ENCODE peak calls at places on chromosomes 1 and 21, in six cellular contexts. One of them, this sample, is unnamed.

GRCh38 chr21:33937931-33938339 is 22.3 kb upstream of the ATP5PO start:
- DNase-seq in neural progenitor cell: no peak
- DNase-seq in OCI-LY7: no peak
- DNase-seq in GM23248: no peak
- DNase-seq in hepatocyte: no peak
- DNase-seq in MM.1S: no peak
- DNase-seq in this sample: no peak

GRCh38 chr1:54122992-54123391 is 29.8 kb downstream of the CDCP2 start:
- DNase-seq in neural progenitor cell: no peak
- DNase-seq in OCI-LY7: no peak
- DNase-seq in GM23248: no peak
- DNase-seq in hepatocyte: no peak
- DNase-seq in MM.1S: no peak
- DNase-seq in this sample: no peak

GRCh38 chr1:89996415-89997110 is 1.7 kb downstream of the ZNF326 start:
- DNase-seq in neural progenitor cell: no peak
- DNase-seq in OCI-LY7: no peak
- DNase-seq in GM23248: no peak
- DNase-seq in hepatocyte: no peak
- DNase-seq in MM.1S: no peak
- DNase-seq in this sample: no peak

GRCh38 chr21:16573581-16573980 is 843.8 kb downstream of the USP25 start:
- DNase-seq in neural progenitor cell: no peak
- DNase-seq in OCI-LY7: no peak
- DNase-seq in GM23248: peak; percentile 69
- DNase-seq in hepatocyte: no peak
- DNase-seq in MM.1S: no peak
- DNase-seq in this sample: no peak

GRCh38 chr1:193083365-193084088 is 21.7 kb downstream of the GLRX2 start:
- DNase-seq in neural progenitor cell: no peak
- DNase-seq in OCI-LY7: no peak
- DNase-seq in GM23248: no peak
- DNase-seq in hepatocyte: no peak
- DNase-seq in MM.1S: peak; percentile 94
- DNase-seq in this sample: no peak

GRCh38 chr1:227828773-227829172 is 13.3 kb downstream of the PRSS38 start:
- DNase-seq in neural progenitor cell: no peak
- DNase-seq in OCI-LY7: no peak
- DNase-seq in GM23248: no peak
- DNase-seq in hepatocyte: no peak
- DNase-seq in MM.1S: no peak
- DNase-seq in this sample: no peak

GRCh38 chr1:107782192-107782845 is 182.7 kb downstream of the VAV3 start:
- DNase-seq in neural progenitor cell: peak; percentile 63
- DNase-seq in OCI-LY7: peak; percentile 75
- DNase-seq in GM23248: peak; percentile 60
- DNase-seq in hepatocyte: peak; percentile 80
- DNase-seq in MM.1S: peak; percentile 26
- DNase-seq in this sample: peak; percentile 76

GRCh38 chr1:53321776-53322602 is 5.9 kb downstream of the LRP8 start:
- DNase-seq in neural progenitor cell: no peak
- DNase-seq in OCI-LY7: no peak
- DNase-seq in GM23248: no peak
- DNase-seq in hepatocyte: no peak
- DNase-seq in MM.1S: no peak
- DNase-seq in this sample: no peak

GRCh38 chr1:26283226-26283853 is 3.5 kb downstream of the SH3BGRL3 start:
- DNase-seq in neural progenitor cell: no peak
- DNase-seq in OCI-LY7: no peak
- DNase-seq in GM23248: peak; percentile 52
- DNase-seq in hepatocyte: no peak
- DNase-seq in MM.1S: no peak
- DNase-seq in this sample: no peak

GRCh38 chr1:91781371-91781825 is 104.6 kb downstream of the TGFBR3 start:
- DNase-seq in neural progenitor cell: no peak
- DNase-seq in OCI-LY7: no peak
- DNase-seq in GM23248: peak; percentile 87
- DNase-seq in hepatocyte: peak; percentile 58
- DNase-seq in MM.1S: no peak
- DNase-seq in this sample: peak; percentile 75

GRCh38 chr1:94540440-94541174 is 952 bp downstream of the F3 start:
- DNase-seq in neural progenitor cell: no peak
- DNase-seq in OCI-LY7: no peak
- DNase-seq in GM23248: peak; percentile 33
- DNase-seq in hepatocyte: no peak
- DNase-seq in MM.1S: no peak
- DNase-seq in this sample: no peak

GRCh38 chr1:170910273-170910672 is 25.1 kb upstream of the MROH9 start:
- DNase-seq in neural progenitor cell: no peak
- DNase-seq in OCI-LY7: no peak
- DNase-seq in GM23248: peak; percentile 86
- DNase-seq in hepatocyte: no peak
- DNase-seq in MM.1S: no peak
- DNase-seq in this sample: peak; percentile 28

GRCh38 chr1:53526451-53527101 is 67.4 kb downstream of the DMRTB1 start:
- DNase-seq in neural progenitor cell: peak; percentile 36
- DNase-seq in OCI-LY7: no peak
- DNase-seq in GM23248: peak; percentile 71
- DNase-seq in hepatocyte: peak; percentile 91
- DNase-seq in MM.1S: no peak
- DNase-seq in this sample: no peak

GRCh38 chr1:186424539-186424938 is 36.4 kb downstream of the PDC start:
- DNase-seq in neural progenitor cell: no peak
- DNase-seq in OCI-LY7: no peak
- DNase-seq in GM23248: no peak
- DNase-seq in hepatocyte: peak; percentile 25
- DNase-seq in MM.1S: no peak
- DNase-seq in this sample: no peak

GRCh38 chr1:119209943-119210342 is 69.5 kb upstream of the WARS2 start:
- DNase-seq in neural progenitor cell: no peak
- DNase-seq in OCI-LY7: no peak
- DNase-seq in GM23248: peak; percentile 40
- DNase-seq in hepatocyte: no peak
- DNase-seq in MM.1S: no peak
- DNase-seq in this sample: no peak

GRCh38 chr21:28798798-28799197 is 193.9 kb downstream of the LTN1 start:
- DNase-seq in neural progenitor cell: no peak
- DNase-seq in OCI-LY7: no peak
- DNase-seq in GM23248: peak; percentile 12
- DNase-seq in hepatocyte: no peak
- DNase-seq in MM.1S: no peak
- DNase-seq in this sample: no peak

GRCh38 chr1:903721-904270 is 19.9 kb upstream of the SAMD11 start:
- DNase-seq in neural progenitor cell: peak; percentile 1
- DNase-seq in OCI-LY7: no peak
- DNase-seq in GM23248: no peak
- DNase-seq in hepatocyte: peak; percentile 7
- DNase-seq in MM.1S: no peak
- DNase-seq in this sample: no peak

GRCh38 chr1:165225650-165226049 is 130.9 kb downstream of the LMX1A start:
- DNase-seq in neural progenitor cell: no peak
- DNase-seq in OCI-LY7: no peak
- DNase-seq in GM23248: no peak
- DNase-seq in hepatocyte: no peak
- DNase-seq in MM.1S: no peak
- DNase-seq in this sample: no peak

GRCh38 chr1:16064536-16065196 is 8.8 kb downstream of the FAM131C start:
- DNase-seq in neural progenitor cell: no peak
- DNase-seq in OCI-LY7: no peak
- DNase-seq in GM23248: no peak
- DNase-seq in hepatocyte: no peak
- DNase-seq in MM.1S: no peak
- DNase-seq in this sample: no peak

GRCh38 chr1:13911697-13912619 is 212.0 kb downstream of the PRDM2 start:
- DNase-seq in neural progenitor cell: no peak
- DNase-seq in OCI-LY7: no peak
- DNase-seq in GM23248: no peak
- DNase-seq in hepatocyte: no peak
- DNase-seq in MM.1S: peak; percentile 61
- DNase-seq in this sample: no peak

GRCh38 chr1:36285450-36286101 is 20.6 kb upstream of the SH3D21 start:
- DNase-seq in neural progenitor cell: peak; percentile 89
- DNase-seq in OCI-LY7: peak; percentile 88
- DNase-seq in GM23248: peak; percentile 92
- DNase-seq in hepatocyte: peak; percentile 90
- DNase-seq in MM.1S: peak; percentile 87
- DNase-seq in this sample: peak; percentile 89

GRCh38 chr1:180571060-180571831 is 12.5 kb downstream of the OVAAL start:
- DNase-seq in neural progenitor cell: no peak
- DNase-seq in OCI-LY7: no peak
- DNase-seq in GM23248: peak; percentile 65
- DNase-seq in hepatocyte: no peak
- DNase-seq in MM.1S: no peak
- DNase-seq in this sample: peak; percentile 10

GRCh38 chr1:180568211-180568610 is 9.4 kb downstream of the OVAAL start:
- DNase-seq in neural progenitor cell: no peak
- DNase-seq in OCI-LY7: no peak
- DNase-seq in GM23248: no peak
- DNase-seq in hepatocyte: no peak
- DNase-seq in MM.1S: no peak
- DNase-seq in this sample: no peak

GRCh38 chr1:180571832-180572636 is 13.3 kb downstream of the OVAAL start:
- DNase-seq in neural progenitor cell: no peak
- DNase-seq in OCI-LY7: no peak
- DNase-seq in GM23248: peak; percentile 53
- DNase-seq in hepatocyte: no peak
- DNase-seq in MM.1S: no peak
- DNase-seq in this sample: peak; percentile 35

GRCh38 chr1:180577361-180577760 is 18.6 kb downstream of the OVAAL start:
- DNase-seq in neural progenitor cell: no peak
- DNase-seq in OCI-LY7: no peak
- DNase-seq in GM23248: no peak
- DNase-seq in hepatocyte: no peak
- DNase-seq in MM.1S: no peak
- DNase-seq in this sample: no peak

GRCh38 chr1:180572745-180573144 is 14.0 kb downstream of the OVAAL start:
- DNase-seq in neural progenitor cell: no peak
- DNase-seq in OCI-LY7: no peak
- DNase-seq in GM23248: no peak
- DNase-seq in hepatocyte: no peak
- DNase-seq in MM.1S: no peak
- DNase-seq in this sample: no peak
- TF ChIP-seq EZH2phosphoT487 in neural progenitor cell: no peak
- TF ChIP-seq EZH2phosphoT487 in OCI-LY7: no peak
- TF ChIP-seq EZH2phosphoT487 in GM23248: no peak
- TF ChIP-seq EZH2phosphoT487 in hepatocyte: no peak
- TF ChIP-seq EZH2phosphoT487 in MM.1S: no peak
- TF ChIP-seq EZH2phosphoT487 in this sample: no peak

DNA sequence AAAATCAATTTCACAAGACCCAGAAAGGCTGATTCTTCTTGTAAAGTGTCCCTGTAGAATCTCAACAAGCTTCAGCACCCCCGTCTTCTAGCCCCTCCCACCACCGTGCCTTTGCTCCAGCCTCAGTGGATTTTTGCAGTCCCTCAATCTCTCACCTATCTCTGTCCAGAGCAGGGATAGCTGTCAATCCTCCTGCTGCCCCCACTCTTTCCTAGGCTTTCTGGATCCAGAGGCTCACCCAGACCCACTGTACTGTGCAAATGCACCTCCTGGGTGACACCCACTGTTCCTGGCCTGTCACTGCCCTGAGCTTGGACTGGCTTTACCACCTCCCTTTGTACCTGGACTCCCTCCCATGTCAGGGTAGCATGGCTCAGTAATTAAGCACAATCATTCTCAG is 60.7 kb downstream of the C1orf94 start:
- DNase-seq in neural progenitor cell: no peak
- DNase-seq in OCI-LY7: no peak
- DNase-seq in GM23248: no peak
- DNase-seq in hepatocyte: no peak
- DNase-seq in MM.1S: no peak
- DNase-seq in this sample: no peak
- H2AFZ ChIP-seq in neural progenitor cell: no peak overlapping the region
- H2AFZ ChIP-seq in OCI-LY7: no peak overlapping the region
- H2AFZ ChIP-seq in GM23248: no peak overlapping the region
- H2AFZ ChIP-seq in hepatocyte: no peak overlapping the region
- H2AFZ ChIP-seq in MM.1S: no peak overlapping the region
- H2AFZ ChIP-seq in this sample: no peak overlapping the region

GRCh38 chr1:55476445-55477015 is 261.4 kb upstream of the USP24 start:
- DNase-seq in neural progenitor cell: no peak
- DNase-seq in OCI-LY7: no peak
- DNase-seq in GM23248: no peak
- DNase-seq in hepatocyte: peak; percentile 19
- DNase-seq in MM.1S: no peak
- DNase-seq in this sample: no peak

GRCh38 chr1:55480396-55480795 is 265.2 kb upstream of the USP24 start:
- DNase-seq in neural progenitor cell: no peak
- DNase-seq in OCI-LY7: no peak
- DNase-seq in GM23248: no peak
- DNase-seq in hepatocyte: peak; percentile 37
- DNase-seq in MM.1S: no peak
- DNase-seq in this sample: no peak

GRCh38 chr1:55477953-55478352 is 262.8 kb upstream of the USP24 start:
- DNase-seq in neural progenitor cell: no peak
- DNase-seq in OCI-LY7: no peak
- DNase-seq in GM23248: no peak
- DNase-seq in hepatocyte: no peak
- DNase-seq in MM.1S: no peak
- DNase-seq in this sample: no peak

GRCh38 chr1:55479970-55480369 is 264.8 kb upstream of the USP24 start:
- DNase-seq in neural progenitor cell: no peak
- DNase-seq in OCI-LY7: no peak
- DNase-seq in GM23248: no peak
- DNase-seq in hepatocyte: no peak
- DNase-seq in MM.1S: no peak
- DNase-seq in this sample: no peak

GRCh38 chr1:55478742-55479141 is 263.6 kb upstream of the USP24 start:
- DNase-seq in neural progenitor cell: peak; percentile 32
- DNase-seq in OCI-LY7: peak; percentile 29
- DNase-seq in GM23248: peak; percentile 38
- DNase-seq in hepatocyte: no peak
- DNase-seq in MM.1S: peak; percentile 14
- DNase-seq in this sample: peak; percentile 79
- TF ChIP-seq EZH2phosphoT487 in neural progenitor cell: no peak
- TF ChIP-seq EZH2phosphoT487 in OCI-LY7: no peak
- TF ChIP-seq EZH2phosphoT487 in GM23248: no peak
- TF ChIP-seq EZH2phosphoT487 in hepatocyte: no peak
- TF ChIP-seq EZH2phosphoT487 in MM.1S: no peak
- TF ChIP-seq EZH2phosphoT487 in this sample: no peak

GRCh38 chr1:198935371-198935921 is 296.6 kb downstream of the PTPRC start:
- DNase-seq in neural progenitor cell: peak; percentile 9
- DNase-seq in OCI-LY7: peak; percentile 87
- DNase-seq in GM23248: peak; percentile 90
- DNase-seq in hepatocyte: peak; percentile 96
- DNase-seq in MM.1S: no peak
- DNase-seq in this sample: peak; percentile 96

GRCh38 chr1:198939286-198939685 is 300.4 kb downstream of the PTPRC start:
- DNase-seq in neural progenitor cell: no peak
- DNase-seq in OCI-LY7: peak; percentile 38
- DNase-seq in GM23248: no peak
- DNase-seq in hepatocyte: no peak
- DNase-seq in MM.1S: no peak
- DNase-seq in this sample: no peak

GRCh38 chr1:198939946-198940345 is 301.1 kb downstream of the PTPRC start:
- DNase-seq in neural progenitor cell: no peak
- DNase-seq in OCI-LY7: no peak
- DNase-seq in GM23248: no peak
- DNase-seq in hepatocyte: no peak
- DNase-seq in MM.1S: no peak
- DNase-seq in this sample: no peak

GRCh38 chr1:198936371-198937083 is 297.7 kb downstream of the PTPRC start:
- DNase-seq in neural progenitor cell: no peak
- DNase-seq in OCI-LY7: peak; percentile 31
- DNase-seq in GM23248: peak; percentile 68
- DNase-seq in hepatocyte: peak; percentile 32
- DNase-seq in MM.1S: no peak
- DNase-seq in this sample: no peak

GRCh38 chr1:198937231-198938031 is 298.6 kb downstream of the PTPRC start:
- DNase-seq in neural progenitor cell: peak; percentile 24
- DNase-seq in OCI-LY7: peak; percentile 94
- DNase-seq in GM23248: peak; percentile 89
- DNase-seq in hepatocyte: peak; percentile 87
- DNase-seq in MM.1S: peak; percentile 88
- DNase-seq in this sample: peak; percentile 86
- H2AFZ ChIP-seq in neural progenitor cell: peak overlapping the region; percentile 74
- H2AFZ ChIP-seq in OCI-LY7: peak overlapping the region; percentile 94
- H2AFZ ChIP-seq in GM23248: peak overlapping the region; percentile 93
- H2AFZ ChIP-seq in hepatocyte: peak overlapping the region; percentile 16
- H2AFZ ChIP-seq in MM.1S: peak overlapping the region; percentile 29
- H2AFZ ChIP-seq in this sample: peak overlapping the region; percentile 46